ENCODE peak calls at places on chromosome 14, in six cellular contexts. One of them, this sample, is unnamed. For H3K9me3, the result is how much of the 10 kb centered on the place peaks cover.

GRCh38 chr14:82872494-82872893 is 1338.8 kb upstream of the SEL1L start:
- DNase-seq in RWPE2: no peak
- DNase-seq in esophagus squamous epithelium: no peak
- DNase-seq in kidney: no peak
- DNase-seq in naive thymus-derived CD4-positive, alpha-beta T cell: no peak
- DNase-seq in fibroblast of lung: no peak
- DNase-seq in this sample: no peak

GRCh38 chr14:50396636-50397460 is at the start of gene CDKL1:
- DNase-seq in RWPE2: peak
- DNase-seq in esophagus squamous epithelium: no peak
- DNase-seq in kidney: peak
- DNase-seq in naive thymus-derived CD4-positive, alpha-beta T cell: peak
- DNase-seq in fibroblast of lung: peak
- DNase-seq in this sample: peak

GRCh38 chr14:63632932-63633514 is 8.6 kb downstream of the WDR89 start:
- DNase-seq in RWPE2: no peak
- DNase-seq in esophagus squamous epithelium: no peak
- DNase-seq in kidney: no peak
- DNase-seq in naive thymus-derived CD4-positive, alpha-beta T cell: peak
- DNase-seq in fibroblast of lung: peak
- DNase-seq in this sample: no peak

GRCh38 chr14:65159281-65160062 is 57.2 kb upstream of the MAX start:
- DNase-seq in RWPE2: no peak
- DNase-seq in esophagus squamous epithelium: no peak
- DNase-seq in kidney: no peak
- DNase-seq in naive thymus-derived CD4-positive, alpha-beta T cell: no peak
- DNase-seq in fibroblast of lung: no peak
- DNase-seq in this sample: no peak

GRCh38 chr14:70714055-70714550 is 72.4 kb downstream of the TTC9 start:
- DNase-seq in RWPE2: no peak
- DNase-seq in esophagus squamous epithelium: no peak
- DNase-seq in kidney: no peak
- DNase-seq in naive thymus-derived CD4-positive, alpha-beta T cell: peak
- DNase-seq in fibroblast of lung: peak
- DNase-seq in this sample: peak

GRCh38 chr14:77612011-77612620 is 4.3 kb downstream of the SPTLC2 start:
- DNase-seq in RWPE2: no peak
- DNase-seq in esophagus squamous epithelium: no peak
- DNase-seq in kidney: no peak
- DNase-seq in naive thymus-derived CD4-positive, alpha-beta T cell: no peak
- DNase-seq in fibroblast of lung: peak
- DNase-seq in this sample: no peak

GRCh38 chr14:100313045-100313400 is 6.8 kb upstream of the SLC25A29 start:
- DNase-seq in RWPE2: no peak
- DNase-seq in esophagus squamous epithelium: no peak
- DNase-seq in kidney: no peak
- DNase-seq in naive thymus-derived CD4-positive, alpha-beta T cell: no peak
- DNase-seq in fibroblast of lung: no peak
- DNase-seq in this sample: no peak

GRCh38 chr14:75506930-75507329 is 15.3 kb upstream of the BATF start:
- DNase-seq in RWPE2: no peak
- DNase-seq in esophagus squamous epithelium: no peak
- DNase-seq in kidney: no peak
- DNase-seq in naive thymus-derived CD4-positive, alpha-beta T cell: no peak
- DNase-seq in fibroblast of lung: no peak
- DNase-seq in this sample: no peak

GRCh38 chr14:103185051-103186027 is 62.1 kb downstream of the TNFAIP2 start:
- DNase-seq in RWPE2: no peak
- DNase-seq in esophagus squamous epithelium: no peak
- DNase-seq in kidney: no peak
- DNase-seq in naive thymus-derived CD4-positive, alpha-beta T cell: peak
- DNase-seq in fibroblast of lung: peak
- DNase-seq in this sample: no peak

GRCh38 chr14:54788701-54789100 is 113.9 kb downstream of the GCH1 start:
- DNase-seq in RWPE2: no peak
- DNase-seq in esophagus squamous epithelium: no peak
- DNase-seq in kidney: no peak
- DNase-seq in naive thymus-derived CD4-positive, alpha-beta T cell: no peak
- DNase-seq in fibroblast of lung: no peak
- DNase-seq in this sample: no peak

GRCh38 chr14:92004062-92004461 is 35.8 kb downstream of the TRIP11 start:
- DNase-seq in RWPE2: no peak
- DNase-seq in esophagus squamous epithelium: no peak
- DNase-seq in kidney: no peak
- DNase-seq in naive thymus-derived CD4-positive, alpha-beta T cell: no peak
- DNase-seq in fibroblast of lung: no peak
- DNase-seq in this sample: no peak

GRCh38 chr14:62187265-62187664 is 425.0 kb downstream of the SNAPC1 start:
- DNase-seq in RWPE2: no peak
- DNase-seq in esophagus squamous epithelium: no peak
- DNase-seq in kidney: no peak
- DNase-seq in naive thymus-derived CD4-positive, alpha-beta T cell: no peak
- DNase-seq in fibroblast of lung: no peak
- DNase-seq in this sample: no peak

GRCh38 chr14:29587046-29587445 is 340.6 kb downstream of the PRKD1 start:
- DNase-seq in RWPE2: no peak
- DNase-seq in esophagus squamous epithelium: no peak
- DNase-seq in kidney: no peak
- DNase-seq in naive thymus-derived CD4-positive, alpha-beta T cell: no peak
- DNase-seq in fibroblast of lung: no peak
- DNase-seq in this sample: no peak
- H3K9me3 ChIP-seq in RWPE2: under half
- H3K9me3 ChIP-seq in esophagus squamous epithelium: under half
- H3K9me3 ChIP-seq in kidney: under half
- H3K9me3 ChIP-seq in naive thymus-derived CD4-positive, alpha-beta T cell: under half
- H3K9me3 ChIP-seq in fibroblast of lung: under half
- H3K9me3 ChIP-seq in this sample: under half

GRCh38 chr14:106094654-106095189 is 568.3 kb downstream of the TMEM121 start:
- DNase-seq in RWPE2: no peak
- DNase-seq in esophagus squamous epithelium: no peak
- DNase-seq in kidney: no peak
- DNase-seq in naive thymus-derived CD4-positive, alpha-beta T cell: peak
- DNase-seq in fibroblast of lung: no peak
- DNase-seq in this sample: no peak
- H3K9me3 ChIP-seq in RWPE2: under half
- H3K9me3 ChIP-seq in esophagus squamous epithelium: under half
- H3K9me3 ChIP-seq in kidney: under half
- H3K9me3 ChIP-seq in naive thymus-derived CD4-positive, alpha-beta T cell: under half
- H3K9me3 ChIP-seq in fibroblast of lung: under half
- H3K9me3 ChIP-seq in this sample: under half

GRCh38 chr14:89609701-89610100 is 192.7 kb upstream of the FOXN3 start:
- DNase-seq in RWPE2: no peak
- DNase-seq in esophagus squamous epithelium: no peak
- DNase-seq in kidney: no peak
- DNase-seq in naive thymus-derived CD4-positive, alpha-beta T cell: no peak
- DNase-seq in fibroblast of lung: no peak
- DNase-seq in this sample: no peak

GRCh38 chr14:89613260-89614008 is 196.4 kb upstream of the FOXN3 start:
- DNase-seq in RWPE2: no peak
- DNase-seq in esophagus squamous epithelium: no peak
- DNase-seq in kidney: no peak
- DNase-seq in naive thymus-derived CD4-positive, alpha-beta T cell: no peak
- DNase-seq in fibroblast of lung: no peak
- DNase-seq in this sample: no peak

GRCh38 chr14:89603938-89604480 is 187.0 kb upstream of the FOXN3 start:
- DNase-seq in RWPE2: no peak
- DNase-seq in esophagus squamous epithelium: no peak
- DNase-seq in kidney: no peak
- DNase-seq in naive thymus-derived CD4-positive, alpha-beta T cell: no peak
- DNase-seq in fibroblast of lung: no peak
- DNase-seq in this sample: no peak

DNA sequence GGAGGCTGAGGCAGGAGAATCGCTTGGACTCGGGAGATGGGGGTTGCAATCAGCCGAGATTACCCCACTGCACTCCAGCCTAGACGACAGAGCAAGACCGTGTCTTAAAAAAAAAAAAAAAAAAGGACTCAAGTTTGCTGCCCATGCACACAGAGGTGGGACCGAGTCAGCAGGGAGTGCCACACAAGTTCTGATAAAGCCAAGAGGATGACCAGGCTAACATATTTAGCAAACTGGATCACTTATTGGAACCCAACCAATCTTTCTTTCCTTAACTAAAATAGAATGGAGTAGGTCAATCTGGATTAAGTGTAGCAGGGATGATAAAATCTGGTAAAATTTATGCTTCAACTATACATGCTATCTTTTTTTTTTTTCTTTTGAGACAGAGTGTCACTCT is 190.4 kb upstream of the FOXN3 start:
- DNase-seq in RWPE2: no peak
- DNase-seq in esophagus squamous epithelium: no peak
- DNase-seq in kidney: no peak
- DNase-seq in naive thymus-derived CD4-positive, alpha-beta T cell: no peak
- DNase-seq in fibroblast of lung: no peak
- DNase-seq in this sample: no peak
- H3K9me3 ChIP-seq in RWPE2: under half
- H3K9me3 ChIP-seq in esophagus squamous epithelium: under half
- H3K9me3 ChIP-seq in kidney: under half
- H3K9me3 ChIP-seq in naive thymus-derived CD4-positive, alpha-beta T cell: under half
- H3K9me3 ChIP-seq in fibroblast of lung: under half
- H3K9me3 ChIP-seq in this sample: under half

DNA sequence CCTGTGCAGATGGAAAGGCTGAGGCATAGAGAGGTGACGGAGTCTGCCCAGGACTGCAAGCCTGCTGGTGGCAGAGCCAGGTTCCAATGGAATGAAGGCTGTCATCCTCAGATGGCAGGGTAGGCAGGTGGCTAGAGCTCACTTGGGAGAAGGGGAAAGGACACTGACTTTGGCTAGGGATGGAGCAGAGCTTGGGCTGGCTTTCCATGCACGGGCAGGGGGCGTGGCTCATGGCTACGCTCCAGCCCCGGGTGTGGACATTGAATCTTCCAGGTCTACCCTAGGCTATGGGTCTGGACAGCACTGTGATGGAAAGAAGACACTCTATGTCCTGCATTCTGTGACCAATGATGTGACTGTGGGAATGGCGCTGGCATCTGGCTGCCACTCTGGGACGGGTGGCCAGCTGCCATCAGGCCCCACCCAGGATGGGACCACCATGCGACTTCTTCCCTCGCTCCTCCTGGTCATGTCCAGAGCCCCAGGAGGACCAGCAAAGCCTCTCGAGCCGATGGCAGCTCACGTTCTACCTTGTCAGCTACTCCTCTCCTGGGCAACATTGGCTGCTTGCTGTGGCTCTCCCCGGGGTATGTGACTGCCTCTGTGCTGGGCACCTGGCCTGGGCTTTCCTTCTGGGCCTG is 398.7 kb downstream of the TMEM121 start:
- DNase-seq in RWPE2: peak
- DNase-seq in esophagus squamous epithelium: no peak
- DNase-seq in kidney: no peak
- DNase-seq in naive thymus-derived CD4-positive, alpha-beta T cell: no peak
- DNase-seq in fibroblast of lung: no peak
- DNase-seq in this sample: no peak
- H3K9me3 ChIP-seq in RWPE2: under half
- H3K9me3 ChIP-seq in esophagus squamous epithelium: under half
- H3K9me3 ChIP-seq in kidney: under half
- H3K9me3 ChIP-seq in naive thymus-derived CD4-positive, alpha-beta T cell: under half
- H3K9me3 ChIP-seq in fibroblast of lung: under half
- H3K9me3 ChIP-seq in this sample: under half

DNA sequence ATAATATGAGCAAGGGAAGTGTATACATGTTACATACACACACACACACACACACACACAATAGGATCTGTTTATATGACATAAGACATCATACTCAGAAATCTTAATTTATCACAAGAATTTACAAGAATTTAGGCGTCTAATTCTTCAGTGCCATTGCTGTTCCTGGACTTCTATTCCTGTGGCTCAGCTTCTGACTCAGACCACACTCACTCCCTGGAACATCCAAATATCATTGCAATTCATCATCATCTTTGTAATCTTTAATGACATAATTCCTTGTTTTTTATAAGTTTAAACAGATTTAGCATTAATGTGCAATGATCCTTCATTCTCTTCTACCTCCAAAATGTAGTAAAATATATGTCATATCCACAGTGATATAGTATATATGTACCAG is 544.2 kb downstream of the FOXG1 start:
- DNase-seq in RWPE2: no peak
- DNase-seq in esophagus squamous epithelium: no peak
- DNase-seq in kidney: no peak
- DNase-seq in naive thymus-derived CD4-positive, alpha-beta T cell: no peak
- DNase-seq in fibroblast of lung: peak
- DNase-seq in this sample: no peak
- H3K9me3 ChIP-seq in RWPE2: under half
- H3K9me3 ChIP-seq in esophagus squamous epithelium: under half
- H3K9me3 ChIP-seq in kidney: under half
- H3K9me3 ChIP-seq in naive thymus-derived CD4-positive, alpha-beta T cell: under half
- H3K9me3 ChIP-seq in fibroblast of lung: under half
- H3K9me3 ChIP-seq in this sample: under half

This sample was measured in T-helper 17 cell.